ENCODE peak calls at places on chromosomes 3 and 15, in ten cellular contexts. U is astrocyte of the cerebellum, P is bronchial epithelial cell, S is HCT116, Z is pancreas, J is glutamatergic neuron, C is Peyer's patch, H is nephron progenitor cell, K is foreskin fibroblast, R is astrocyte of the spinal cord. F is an unnamed sample.

GRCh38 chr3:100040446-100040845 is 73.9 kb downstream of the FILIP1L start:
- DNase-seq in U (no peak), P (no peak), S (no peak), Z (no peak), J (no peak), C (no peak), H (no peak), K (peak), R (no peak), F (no peak)

GRCh38 chr3:154954750-154955149 is 125.4 kb upstream of the MME start:
- DNase-seq in U (no peak), P (peak), S (peak), Z (no peak), J (no peak), C (no peak), H (no peak), K (no peak), R (peak), F (no peak)

GRCh38 chr3:98770261-98771039 is 7.3 kb downstream of the ST3GAL6 start:
- DNase-seq in U (no peak), P (no peak), S (no peak), Z (peak), J (no peak), C (no peak), H (no peak), K (no peak), R (no peak), F (no peak)

GRCh38 chr15:66815322-66815721 is 113.3 kb downstream of the SMAD6 start:
- DNase-seq in U (peak), P (peak), S (no peak), Z (no peak), J (no peak), C (no peak), H (no peak), K (peak), R (peak), F (no peak)

GRCh38 chr3:6392123-6392522 is 468.8 kb upstream of the GRM7 start:
- DNase-seq in U (no peak), P (no peak), S (no peak), Z (no peak), J (no peak), C (no peak), H (no peak), K (no peak), R (no peak), F (no peak)

GRCh38 chr3:9339750-9340449 is 23.0 kb upstream of the THUMPD3 start:
- DNase-seq in U (no peak), P (peak), S (peak), Z (no peak), J (no peak), C (no peak), H (no peak), K (peak), R (no peak), F (no peak)

GRCh38 chr3:43296565-43296964 is 10.2 kb downstream of the SNRK start:
- DNase-seq in U (no peak), P (peak), S (no peak), Z (no peak), J (no peak), C (peak), H (no peak), K (no peak), R (no peak), F (no peak)

GRCh38 chr15:76936671-76937070 is 5.1 kb downstream of the RCN2 start:
- DNase-seq in U (no peak), P (no peak), S (no peak), Z (no peak), J (no peak), C (no peak), H (no peak), K (no peak), R (no peak), F (no peak)

GRCh38 chr3:188916934-188917391 is 254.8 kb upstream of the TPRG1 start:
- DNase-seq in U (no peak), P (no peak), S (no peak), Z (no peak), J (no peak), C (no peak), H (no peak), K (no peak), R (no peak), F (no peak)

GRCh38 chr15:68328485-68328884 is 50.9 kb downstream of the FEM1B start:
- DNase-seq in U (no peak), P (no peak), S (no peak), Z (no peak), J (no peak), C (no peak), H (no peak), K (no peak), R (no peak), F (no peak)

GRCh38 chr3:177381070-177381469 is 183.8 kb upstream of the TBL1XR1 start:
- DNase-seq in U (no peak), P (no peak), S (no peak), Z (no peak), J (no peak), C (no peak), H (no peak), K (no peak), R (no peak), F (no peak)

GRCh38 chr3:104960579-104960978 is 406.1 kb upstream of the ALCAM start:
- DNase-seq in U (no peak), P (no peak), S (no peak), Z (no peak), J (no peak), C (no peak), H (no peak), K (no peak), R (no peak), F (no peak)

GRCh38 chr15:63046927-63047760 is 4.6 kb downstream of the TPM1 start:
- DNase-seq in U (no peak), P (no peak), S (no peak), Z (peak), J (no peak), C (no peak), H (no peak), K (no peak), R (peak), F (no peak)

GRCh38 chr15:40065166-40065565 is 26.2 kb upstream of the SRP14 start:
- DNase-seq in U (no peak), P (no peak), S (no peak), Z (no peak), J (no peak), C (no peak), H (no peak), K (no peak), R (no peak), F (no peak)

GRCh38 chr3:53123953-53124352 is 6.3 kb downstream of the RFT1 start:
- DNase-seq in U (no peak), P (no peak), S (no peak), Z (no peak), J (no peak), C (no peak), H (no peak), K (no peak), R (no peak), F (no peak)

DNA sequence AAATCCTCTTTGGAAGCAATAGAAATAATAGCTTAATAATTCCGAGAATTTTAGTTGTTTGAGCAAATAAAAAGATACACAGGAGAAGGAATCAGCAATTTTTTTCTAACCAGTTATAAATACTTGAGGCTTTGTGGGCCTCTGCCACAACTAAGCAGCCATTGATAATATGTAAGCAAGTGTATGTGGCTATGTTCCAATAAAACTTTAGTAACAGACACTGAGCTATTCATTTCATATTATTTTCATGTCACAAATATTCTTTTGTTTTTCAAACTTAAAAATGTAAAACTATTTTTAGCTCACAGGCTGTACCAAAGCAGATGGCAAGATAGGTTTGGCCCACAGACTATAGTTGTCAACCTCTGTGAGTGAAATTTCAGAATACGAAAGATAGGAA is 85.7 kb downstream of the MSL2 start:
- DNase-seq in U (no peak), P (no peak), S (no peak), Z (no peak), J (no peak), C (no peak), H (no peak), K (no peak), R (no peak), F (no peak)
- TF ChIP-seq CTCF in U (no peak), P (no peak), S (no peak), Z (no peak), J (no peak), C (no peak), H (no peak), K (no peak), R (no peak), F (no peak)

GRCh38 chr3:128917291-128917690 is 37.9 kb downstream of the ACAD9 start:
- DNase-seq in U (no peak), P (no peak), S (no peak), Z (no peak), J (no peak), C (peak), H (no peak), K (no peak), R (no peak), F (no peak)
- TF ChIP-seq CTCF in U (peak), P (no peak), S (no peak), Z (no peak), J (no peak), C (no peak), H (no peak), K (no peak), R (peak), F (no peak)

DNA sequence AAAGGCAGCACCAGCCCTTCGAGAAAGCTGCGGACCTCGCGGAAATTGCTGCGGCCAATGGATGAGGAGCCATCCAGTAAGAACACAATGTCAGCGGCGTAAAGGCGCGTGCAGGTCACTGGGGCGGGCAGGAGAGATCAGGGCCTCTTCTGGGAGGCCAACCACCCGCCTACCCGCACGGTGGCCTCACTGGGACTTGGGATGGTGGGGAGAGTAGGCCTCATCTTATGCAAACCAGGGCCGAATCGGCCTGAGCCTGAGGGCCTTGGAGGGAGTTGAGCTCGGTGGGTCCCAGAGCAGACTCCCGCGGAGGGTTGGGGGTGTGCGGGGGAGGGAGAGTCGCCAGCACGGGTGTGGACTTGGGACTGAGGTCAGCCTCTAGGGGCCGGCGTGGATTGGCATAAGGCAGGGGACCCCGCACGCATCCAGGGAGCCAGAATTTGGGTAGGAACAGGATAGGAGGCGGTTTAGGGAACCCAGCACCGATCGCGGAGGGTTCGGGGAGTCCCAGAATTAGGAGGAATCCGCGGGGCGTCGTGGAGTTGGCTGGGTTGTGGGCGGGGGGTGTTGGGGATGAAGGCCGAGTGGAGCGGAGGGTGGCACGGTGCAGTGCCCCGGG is 589 bp downstream of the COL7A1 start:
- DNase-seq in U (no peak), P (no peak), S (no peak), Z (no peak), J (peak), C (no peak), H (no peak), K (peak), R (no peak), F (no peak)
- TF ChIP-seq CTCF in U (no peak), P (no peak), S (no peak), Z (no peak), J (no peak), C (no peak), H (no peak), K (no peak), R (no peak), F (no peak)

DNA sequence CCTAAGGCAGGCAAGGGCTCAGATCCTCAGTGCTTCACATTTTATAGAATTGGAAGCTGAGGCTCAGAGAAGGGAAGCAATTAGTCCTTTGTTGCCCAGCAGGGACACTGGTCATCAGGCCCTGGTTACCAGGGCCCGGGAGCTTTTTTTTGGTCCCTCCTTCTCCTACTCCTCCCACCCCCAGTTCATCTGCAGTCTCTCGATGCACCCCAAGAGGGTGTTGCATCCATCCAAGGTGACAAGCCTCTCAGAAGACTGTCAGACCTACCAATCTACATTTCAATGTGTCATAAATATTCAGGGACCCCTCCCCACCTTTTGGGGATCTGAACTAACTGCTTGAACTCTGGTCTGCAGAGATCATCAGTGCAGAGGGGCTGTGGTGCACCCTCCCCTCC is 31.9 kb downstream of the RNU5B-1 start:
- DNase-seq in U (no peak), P (no peak), S (no peak), Z (no peak), J (no peak), C (no peak), H (no peak), K (no peak), R (no peak), F (no peak)
- TF ChIP-seq CTCF in U (no peak), P (no peak), S (no peak), Z (no peak), J (no peak), C (no peak), H (no peak), K (no peak), R (no peak), F (no peak)

GRCh38 chr3:119662604-119663377 is 2.4 kb upstream of the POPDC2 start:
- DNase-seq in U (no peak), P (no peak), S (no peak), Z (no peak), J (no peak), C (no peak), H (no peak), K (peak), R (peak), F (no peak)
- TF ChIP-seq CTCF in U (no peak), P (no peak), S (no peak), Z (no peak), J (no peak), C (no peak), H (no peak), K (no peak), R (no peak), F (no peak)

DNA sequence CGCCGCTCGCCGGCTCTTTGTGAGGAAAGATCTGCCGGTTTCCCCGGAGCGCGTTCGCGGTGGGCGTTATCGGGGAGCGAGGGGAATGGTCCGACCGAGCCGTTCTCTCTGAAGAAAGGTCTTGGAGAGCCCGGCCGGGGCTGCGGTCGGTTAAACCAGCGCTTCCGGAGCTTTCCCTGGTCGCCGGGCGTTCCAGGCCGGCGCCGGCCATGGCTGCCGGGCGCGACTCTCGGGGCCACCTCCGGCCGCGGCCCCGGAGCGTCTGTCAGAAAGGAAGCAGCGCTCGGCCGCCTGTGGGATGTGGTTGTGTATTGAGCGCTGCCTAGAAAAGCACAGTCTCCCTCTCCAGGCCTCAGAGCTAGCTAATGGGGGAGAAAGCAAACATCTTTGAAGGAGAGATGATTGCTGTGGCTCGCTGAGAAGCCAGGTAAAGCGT is 731 bp downstream of the FYTTD1 start:
- DNase-seq in U (peak), P (peak), S (no peak), Z (peak), J (peak), C (peak), H (peak), K (peak), R (peak), F (peak)
- TF ChIP-seq CTCF in U (peak), P (no peak), S (no peak), Z (no peak), J (no peak), C (no peak), H (no peak), K (peak), R (no peak), F (no peak)